ENCODE peak calls at places on chromosomes 1 and 21, in four cellular contexts. One of them, this sample, is unnamed.

GRCh38 chr1:40363721-40364120 is 9.8 kb upstream of the SMAP2 start:
- DNase-seq in K562: no peak
- DNase-seq in GM12878: no peak
- DNase-seq in SK-N-SH: no peak
- DNase-seq in this sample: no peak

GRCh38 chr21:41979335-41979734 is 25.5 kb upstream of the C2CD2 start:
- DNase-seq in K562: no peak
- DNase-seq in GM12878: no peak
- DNase-seq in SK-N-SH: no peak
- DNase-seq in this sample: no peak

GRCh38 chr1:234961468-234962339 is 166.9 kb downstream of the TOMM20 start:
- DNase-seq in K562: no peak
- DNase-seq in GM12878: no peak
- DNase-seq in SK-N-SH: no peak
- DNase-seq in this sample: no peak

GRCh38 chr1:199122532-199123311 is 483.9 kb downstream of the PTPRC start:
- DNase-seq in K562: no peak
- DNase-seq in GM12878: no peak
- DNase-seq in SK-N-SH: no peak
- DNase-seq in this sample: no peak

GRCh38 chr1:159916240-159917051 is 8.9 kb downstream of the TAGLN2 start:
- DNase-seq in K562: no peak
- DNase-seq in GM12878: no peak
- DNase-seq in SK-N-SH: peak; percentile 58
- DNase-seq in this sample: peak; percentile 60

GRCh38 chr1:186165303-186165702 is 209.8 kb downstream of the TPR start:
- DNase-seq in K562: no peak
- DNase-seq in GM12878: no peak
- DNase-seq in SK-N-SH: no peak
- DNase-seq in this sample: no peak

GRCh38 chr1:147266381-147266780 is 23.9 kb downstream of the CHD1L start:
- DNase-seq in K562: no peak
- DNase-seq in GM12878: no peak
- DNase-seq in SK-N-SH: no peak
- DNase-seq in this sample: no peak

GRCh38 chr1:194533641-194534040 is 1347.2 kb upstream of the B3GALT2 start:
- DNase-seq in K562: no peak
- DNase-seq in GM12878: no peak
- DNase-seq in SK-N-SH: no peak
- DNase-seq in this sample: no peak

GRCh38 chr1:26345718-26346117 is 8.2 kb downstream of the CRYBG2 start:
- DNase-seq in K562: no peak
- DNase-seq in GM12878: no peak
- DNase-seq in SK-N-SH: no peak
- DNase-seq in this sample: no peak

GRCh38 chr1:2472109-2472508 is 4.0 kb upstream of the PLCH2 start:
- DNase-seq in K562: no peak
- DNase-seq in GM12878: no peak
- DNase-seq in SK-N-SH: no peak
- DNase-seq in this sample: no peak

GRCh38 chr1:155909894-155910293 is 1.3 kb downstream of the RIT1 start:
- DNase-seq in K562: no peak
- DNase-seq in GM12878: no peak
- DNase-seq in SK-N-SH: no peak
- DNase-seq in this sample: no peak

GRCh38 chr1:200971428-200971903 is 52.0 kb downstream of the KIF21B start:
- DNase-seq in K562: no peak
- DNase-seq in GM12878: peak; percentile 25
- DNase-seq in SK-N-SH: no peak
- DNase-seq in this sample: no peak
- TF ChIP-seq NFIC in K562: no peak
- TF ChIP-seq NFIC in GM12878: no peak
- TF ChIP-seq NFIC in SK-N-SH: no peak
- TF ChIP-seq NFIC in this sample: no peak

DNA sequence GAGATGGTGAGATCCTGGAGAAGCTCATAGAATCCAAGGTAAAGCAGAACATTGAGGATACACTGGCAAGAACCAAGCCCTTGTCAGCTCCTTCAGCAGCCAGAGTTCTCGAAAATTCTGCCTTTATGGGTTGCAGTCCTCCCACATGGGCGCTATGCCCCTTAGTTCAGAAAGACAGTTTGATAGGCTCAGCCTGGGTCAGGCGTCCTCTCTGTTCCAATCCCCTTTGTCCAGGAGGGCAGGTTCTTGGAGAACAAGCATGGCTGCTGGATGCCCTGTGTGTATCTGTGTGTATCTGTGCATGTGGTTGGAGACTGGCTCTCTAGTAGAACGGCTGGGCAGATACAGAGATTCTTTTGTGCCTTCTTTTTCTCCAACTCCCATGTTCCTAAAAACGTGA is 8.0 kb upstream of the NBL1 start:
- DNase-seq in K562: no peak
- DNase-seq in GM12878: no peak
- DNase-seq in SK-N-SH: no peak
- DNase-seq in this sample: no peak
- H3K4me2 ChIP-seq in K562: no peak overlapping the region
- H3K4me2 ChIP-seq in GM12878: no peak overlapping the region
- H3K4me2 ChIP-seq in SK-N-SH: no peak overlapping the region
- H3K4me2 ChIP-seq in this sample: no peak overlapping the region

DNA sequence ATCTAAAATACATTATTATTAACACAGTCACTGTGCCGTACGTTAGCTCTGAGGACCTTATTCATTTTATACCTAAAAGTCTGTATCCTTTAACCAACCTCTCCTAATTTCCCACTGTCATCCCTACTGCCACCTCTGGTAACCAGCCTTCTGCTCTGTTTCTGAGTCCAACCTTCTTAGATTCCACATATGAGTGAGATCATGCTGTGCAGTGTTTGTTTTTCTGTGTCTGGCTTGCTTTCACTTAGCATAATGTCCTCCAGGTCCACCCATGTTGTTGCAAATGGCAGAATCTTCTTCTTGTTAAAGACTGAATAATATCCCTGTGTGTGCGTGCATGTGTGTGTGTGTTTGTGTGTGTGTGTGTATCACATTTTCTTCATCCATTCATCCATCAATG is 64.2 kb downstream of the ETS2 start:
- DNase-seq in K562: no peak
- DNase-seq in GM12878: no peak
- DNase-seq in SK-N-SH: no peak
- DNase-seq in this sample: peak; percentile 39
- TF ChIP-seq NFIC in K562: no peak
- TF ChIP-seq NFIC in GM12878: no peak
- TF ChIP-seq NFIC in SK-N-SH: no peak
- TF ChIP-seq NFIC in this sample: no peak

GRCh38 chr1:41638086-41639024 is 153.9 kb upstream of the EDN2 start:
- DNase-seq in K562: no peak
- DNase-seq in GM12878: no peak
- DNase-seq in SK-N-SH: no peak
- DNase-seq in this sample: no peak

GRCh38 chr1:41640141-41640751 is 155.8 kb upstream of the EDN2 start:
- DNase-seq in K562: no peak
- DNase-seq in GM12878: no peak
- DNase-seq in SK-N-SH: no peak
- DNase-seq in this sample: no peak

GRCh38 chr1:41640756-41641482 is 156.4 kb upstream of the EDN2 start:
- DNase-seq in K562: no peak
- DNase-seq in GM12878: no peak
- DNase-seq in SK-N-SH: no peak
- DNase-seq in this sample: no peak

GRCh38 chr1:41639332-41639936 is 155.0 kb upstream of the EDN2 start:
- DNase-seq in K562: no peak
- DNase-seq in GM12878: no peak
- DNase-seq in SK-N-SH: no peak
- DNase-seq in this sample: no peak

DNA sequence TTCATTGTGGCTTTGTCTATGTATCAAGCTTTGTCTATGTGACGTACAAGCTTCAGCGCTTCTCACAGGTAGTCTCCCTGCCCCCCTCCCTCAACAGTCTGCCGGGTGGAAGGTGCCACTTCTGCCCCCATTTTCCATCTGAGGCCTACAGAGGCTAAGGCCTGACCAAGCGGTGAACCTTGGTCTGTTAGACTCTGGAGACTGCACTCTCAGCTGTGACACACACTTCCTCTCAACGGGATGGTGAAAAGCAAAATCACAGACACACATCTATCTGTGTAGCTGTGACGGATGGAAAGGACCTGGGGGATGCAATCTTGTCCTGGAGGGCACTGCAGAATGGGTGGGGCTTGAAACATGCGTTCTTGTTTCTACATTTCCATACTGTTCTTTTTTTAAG is 152.9 kb upstream of the EDN2 start:
- DNase-seq in K562: no peak
- DNase-seq in GM12878: no peak
- DNase-seq in SK-N-SH: no peak
- DNase-seq in this sample: no peak
- H3K4me2 ChIP-seq in K562: no peak overlapping the region
- H3K4me2 ChIP-seq in GM12878: peak overlapping the region; percentile 47
- H3K4me2 ChIP-seq in SK-N-SH: no peak overlapping the region
- H3K4me2 ChIP-seq in this sample: no peak overlapping the region

GRCh38 chr1:97820470-97821188 is 100.2 kb downstream of the DPYD start:
- DNase-seq in K562: no peak
- DNase-seq in GM12878: no peak
- DNase-seq in SK-N-SH: no peak
- DNase-seq in this sample: peak; percentile 5
- TF ChIP-seq NFIC in K562: no peak
- TF ChIP-seq NFIC in GM12878: no peak
- TF ChIP-seq NFIC in SK-N-SH: no peak
- TF ChIP-seq NFIC in this sample: no peak

DNA sequence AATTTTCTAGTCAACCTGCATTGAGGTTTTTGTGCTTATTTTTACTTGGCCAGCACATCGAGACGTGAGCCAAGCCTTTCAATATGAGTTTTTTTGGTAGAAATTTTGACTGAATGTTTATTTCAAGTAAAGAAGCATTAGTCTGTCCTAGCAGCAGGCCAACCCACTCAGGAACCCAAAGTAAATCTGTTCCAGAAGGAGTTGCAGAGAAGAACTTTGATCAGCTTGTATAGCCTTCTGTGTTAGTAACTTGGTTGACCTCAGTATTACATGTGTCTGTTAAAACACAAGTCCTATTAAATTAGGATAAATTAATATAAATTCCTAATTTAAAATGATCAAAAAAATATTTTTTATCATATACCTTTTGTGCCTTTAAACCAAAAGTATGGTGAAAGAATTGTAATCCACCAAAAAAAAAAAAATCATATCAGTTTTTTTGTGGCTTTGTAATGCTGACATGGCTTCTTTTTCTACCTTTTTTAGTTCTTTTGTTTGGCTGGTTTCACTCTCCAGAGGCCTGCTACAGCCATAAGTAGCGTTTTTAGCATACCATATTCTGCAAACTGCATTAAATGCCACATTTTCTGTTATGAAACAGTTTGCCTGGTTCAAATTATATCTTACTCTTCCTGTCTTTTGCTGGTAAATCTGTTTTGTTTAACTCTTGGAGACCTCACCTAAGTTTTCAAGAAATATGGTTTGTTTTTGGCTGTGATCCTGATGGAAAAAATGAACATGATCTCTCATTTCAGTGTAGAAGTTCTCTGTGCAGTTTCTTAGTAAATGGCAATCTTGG is 39.5 kb downstream of the ATF6 start:
- DNase-seq in K562: no peak
- DNase-seq in GM12878: no peak
- DNase-seq in SK-N-SH: no peak
- DNase-seq in this sample: no peak
- H3K4me2 ChIP-seq in K562: no peak overlapping the region
- H3K4me2 ChIP-seq in GM12878: no peak overlapping the region
- H3K4me2 ChIP-seq in SK-N-SH: no peak overlapping the region
- H3K4me2 ChIP-seq in this sample: no peak overlapping the region

GRCh38 chr1:212575333-212575732 is 33.2 kb upstream of the ATF3 start:
- DNase-seq in K562: no peak
- DNase-seq in GM12878: no peak
- DNase-seq in SK-N-SH: no peak
- DNase-seq in this sample: no peak

GRCh38 chr1:212578043-212578442 is 30.5 kb upstream of the ATF3 start:
- DNase-seq in K562: no peak
- DNase-seq in GM12878: no peak
- DNase-seq in SK-N-SH: no peak
- DNase-seq in this sample: no peak

GRCh38 chr1:212568978-212569537 is 39.5 kb upstream of the ATF3 start:
- DNase-seq in K562: no peak
- DNase-seq in GM12878: no peak
- DNase-seq in SK-N-SH: no peak
- DNase-seq in this sample: no peak

GRCh38 chr1:212574732-212575131 is 33.8 kb upstream of the ATF3 start:
- DNase-seq in K562: no peak
- DNase-seq in GM12878: no peak
- DNase-seq in SK-N-SH: no peak
- DNase-seq in this sample: no peak
- TF ChIP-seq NFIC in K562: no peak
- TF ChIP-seq NFIC in GM12878: no peak
- TF ChIP-seq NFIC in SK-N-SH: no peak
- TF ChIP-seq NFIC in this sample: no peak

DNA sequence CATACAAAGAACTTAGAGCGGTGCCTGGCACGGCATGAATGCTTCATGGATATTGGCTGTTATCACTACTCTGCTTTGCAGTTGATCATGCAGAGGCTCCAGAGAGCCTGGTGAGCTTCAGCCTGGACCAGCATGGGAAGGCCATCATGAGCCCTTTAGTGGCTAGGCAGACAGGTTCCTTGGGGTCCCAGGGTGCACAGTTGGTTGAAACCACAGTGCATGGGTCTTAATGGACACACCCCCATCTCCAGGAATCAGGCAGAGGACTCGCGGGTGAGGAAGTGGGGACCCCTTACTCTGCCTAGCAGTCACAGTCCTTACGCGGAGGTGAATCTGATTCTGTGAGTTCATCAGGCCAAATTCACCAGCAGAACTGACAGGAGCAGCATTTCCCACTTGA is 1.1 kb downstream of the GJB5 start:
- DNase-seq in K562: no peak
- DNase-seq in GM12878: no peak
- DNase-seq in SK-N-SH: no peak
- DNase-seq in this sample: no peak
- H3K4me2 ChIP-seq in K562: no peak overlapping the region
- H3K4me2 ChIP-seq in GM12878: no peak overlapping the region
- H3K4me2 ChIP-seq in SK-N-SH: no peak overlapping the region
- H3K4me2 ChIP-seq in this sample: no peak overlapping the region

DNA sequence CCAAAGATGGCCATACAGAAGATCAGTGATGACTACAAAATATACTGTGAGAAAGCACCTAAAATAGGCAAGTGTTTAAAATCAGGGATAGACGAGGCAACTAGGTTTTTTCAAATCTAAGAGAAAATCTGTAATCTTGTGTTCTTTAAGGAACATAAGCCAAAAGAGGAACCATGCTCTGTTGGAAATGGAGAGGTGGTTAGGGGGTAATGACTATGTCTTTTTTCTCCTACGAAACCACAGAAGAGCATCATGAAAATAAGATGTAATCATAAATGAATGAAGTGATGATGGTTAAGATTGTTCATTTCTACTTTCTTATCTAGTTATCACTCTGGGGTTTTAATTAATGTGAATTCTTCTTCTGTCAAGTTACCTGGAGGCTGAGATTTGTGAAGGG is 43.1 kb downstream of the RGSL1 start:
- DNase-seq in K562: no peak
- DNase-seq in GM12878: no peak
- DNase-seq in SK-N-SH: no peak
- DNase-seq in this sample: no peak
- TF ChIP-seq NFIC in K562: no peak
- TF ChIP-seq NFIC in GM12878: no peak
- TF ChIP-seq NFIC in SK-N-SH: no peak
- TF ChIP-seq NFIC in this sample: no peak

This sample was measured in HepG2.